ENCODE peak calls at places on chromosomes 11 and 22, in six cellular contexts. W is IMR-90; U is A549; O is GM23338; B is RWPE2; E is CD8-positive, alpha-beta T cell. K is an unnamed sample. For H3K4me1, the result is how much of the 10 kb centered on the place peaks cover.

GRCh38 chr22:46537221-46537945 is at the start of gene CELSR1:
- DNase-seq in B (no peak), O (peak), W (peak), E (no peak), U (peak), K (no peak)

GRCh38 chr22:19941365-19942070 is at the start of the genes COMT and TXNRD2:
- DNase-seq in U (peak), O (peak), E (peak), W (peak), B (peak), K (peak)

GRCh38 chr11:66324626-66325025 is 7.8 kb upstream of the CD248 start:
- DNase-seq in O (no peak), W (no peak), U (no peak), E (no peak), B (no peak), K (no peak)

GRCh38 chr22:40951795-40952602 is 821 bp downstream of the RBX1 start:
- DNase-seq in W (peak), O (peak), E (no peak), U (no peak), B (no peak), K (no peak)

GRCh38 chr22:17093081-17093480 is 8.3 kb downstream of the IL17RA start:
- DNase-seq in W (no peak), B (no peak), U (no peak), O (no peak), E (no peak), K (peak)

GRCh38 chr11:122210378-122210995 is 94.5 kb upstream of the BLID start:
- DNase-seq in O (no peak), E (no peak), B (no peak), U (no peak), W (peak), K (no peak)

GRCh38 chr11:2276999-2277328 is 6.6 kb upstream of the ASCL2 start:
- DNase-seq in E (no peak), B (no peak), O (no peak), W (no peak), U (no peak), K (no peak)

GRCh38 chr11:101296896-101297295 is 167.3 kb upstream of the PGR start:
- DNase-seq in E (no peak), W (no peak), U (no peak), O (no peak), B (no peak), K (no peak)

GRCh38 chr11:65439331-65440181 is 17.0 kb downstream of the NEAT1 start:
- DNase-seq in W (peak), B (no peak), O (no peak), U (peak), E (no peak), K (peak)

GRCh38 chr11:44049832-44050231 is 2.1 kb downstream of the ACCSL start:
- DNase-seq in W (no peak), E (no peak), O (no peak), B (no peak), U (no peak), K (no peak)

GRCh38 chr11:87926250-87926970 is 248.8 kb downstream of the RAB38 start:
- DNase-seq in U (peak), W (peak), O (peak), B (peak), E (no peak), K (no peak)

GRCh38 chr11:28521075-28521474 is 412.9 kb downstream of the METTL15 start:
- DNase-seq in E (no peak), B (no peak), O (no peak), W (peak), U (no peak), K (no peak)

GRCh38 chr22:31972180-31972579 is 27.8 kb downstream of the YWHAH start:
- DNase-seq in O (no peak), U (no peak), W (no peak), B (no peak), E (no peak), K (no peak)

GRCh38 chr22:35498026-35498425 is 42.6 kb upstream of the RASD2 start:
- DNase-seq in W (peak), U (no peak), O (peak), E (no peak), B (no peak), K (no peak)

GRCh38 chr11:120090411-120090810 is 47.5 kb downstream of the TRIM29 start:
- DNase-seq in O (no peak), U (no peak), B (no peak), E (no peak), W (no peak), K (no peak)

GRCh38 chr11:69799582-69799981 is 19.6 kb downstream of the FGF3 start:
- DNase-seq in E (no peak), O (peak), W (peak), U (peak), B (no peak), K (no peak)

GRCh38 chr11:20658135-20658534 is 11.3 kb upstream of the NELL1 start:
- DNase-seq in E (no peak), W (no peak), O (no peak), U (no peak), B (no peak), K (no peak)

GRCh38 chr11:64358907-64359711 is at the start of gene RPS6KA4:
- DNase-seq in E (peak), O (peak), B (peak), W (peak), U (peak), K (peak)

GRCh38 chr11:2818021-2818420 is 67.6 kb downstream of the CDKN1C start:
- DNase-seq in O (no peak), B (no peak), E (no peak), W (no peak), U (no peak), K (no peak)

GRCh38 chr11:105109353-105109752 is 30.2 kb downstream of the CARD18 start:
- DNase-seq in O (no peak), U (no peak), W (no peak), B (no peak), E (no peak), K (no peak)

GRCh38 chr11:16741473-16741872 is 3.0 kb downstream of the C11orf58 start:
- DNase-seq in W (no peak), E (no peak), B (no peak), U (peak), O (peak), K (no peak)

GRCh38 chr11:127018683-127019279 is 18.2 kb upstream of the KIRREL3 start:
- DNase-seq in B (no peak), O (no peak), U (peak), E (no peak), W (no peak), K (no peak)

GRCh38 chr11:111992456-111992855 is 32.8 kb upstream of the DLAT start:
- DNase-seq in O (no peak), U (no peak), B (no peak), E (no peak), W (no peak), K (no peak)

GRCh38 chr11:128965485-128965884 is 22.8 kb upstream of the TP53AIP1 start:
- DNase-seq in E (no peak), W (no peak), U (no peak), O (no peak), B (no peak), K (no peak)

GRCh38 chr11:31529189-31529588 is 19.6 kb downstream of the ELP4 start:
- DNase-seq in B (no peak), W (no peak), E (no peak), O (no peak), U (no peak), K (no peak)

GRCh38 chr22:33640900-33641299 is 279.4 kb downstream of the LARGE1 start:
- DNase-seq in O (peak), E (no peak), B (no peak), W (no peak), U (no peak), K (no peak)

GRCh38 chr11:120212926-120213325 is 2.1 kb downstream of the OAF start:
- DNase-seq in B (no peak), E (no peak), O (no peak), W (no peak), U (no peak), K (no peak)

GRCh38 chr11:12123177-12123576 is 12.8 kb downstream of the MICAL2 start:
- DNase-seq in E (no peak), O (no peak), B (no peak), W (peak), U (no peak), K (no peak)

GRCh38 chr11:3808846-3809623 is 675 bp downstream of the PGAP2 start:
- DNase-seq in O (peak), U (peak), B (no peak), E (no peak), W (peak), K (peak)

GRCh38 chr11:113162590-113162961 is 151.8 kb upstream of the TTC12 start:
- DNase-seq in W (no peak), U (no peak), O (no peak), B (no peak), E (no peak), K (no peak)

GRCh38 chr11:112965601-112966125 is 4.4 kb downstream of the NCAM1 start:
- DNase-seq in U (no peak), E (no peak), W (no peak), B (no peak), O (no peak), K (no peak)

GRCh38 chr22:48824673-48825651 is 1002.7 kb downstream of the BRD1 start:
- DNase-seq in U (no peak), O (no peak), B (no peak), E (no peak), W (no peak), K (peak)

DNA sequence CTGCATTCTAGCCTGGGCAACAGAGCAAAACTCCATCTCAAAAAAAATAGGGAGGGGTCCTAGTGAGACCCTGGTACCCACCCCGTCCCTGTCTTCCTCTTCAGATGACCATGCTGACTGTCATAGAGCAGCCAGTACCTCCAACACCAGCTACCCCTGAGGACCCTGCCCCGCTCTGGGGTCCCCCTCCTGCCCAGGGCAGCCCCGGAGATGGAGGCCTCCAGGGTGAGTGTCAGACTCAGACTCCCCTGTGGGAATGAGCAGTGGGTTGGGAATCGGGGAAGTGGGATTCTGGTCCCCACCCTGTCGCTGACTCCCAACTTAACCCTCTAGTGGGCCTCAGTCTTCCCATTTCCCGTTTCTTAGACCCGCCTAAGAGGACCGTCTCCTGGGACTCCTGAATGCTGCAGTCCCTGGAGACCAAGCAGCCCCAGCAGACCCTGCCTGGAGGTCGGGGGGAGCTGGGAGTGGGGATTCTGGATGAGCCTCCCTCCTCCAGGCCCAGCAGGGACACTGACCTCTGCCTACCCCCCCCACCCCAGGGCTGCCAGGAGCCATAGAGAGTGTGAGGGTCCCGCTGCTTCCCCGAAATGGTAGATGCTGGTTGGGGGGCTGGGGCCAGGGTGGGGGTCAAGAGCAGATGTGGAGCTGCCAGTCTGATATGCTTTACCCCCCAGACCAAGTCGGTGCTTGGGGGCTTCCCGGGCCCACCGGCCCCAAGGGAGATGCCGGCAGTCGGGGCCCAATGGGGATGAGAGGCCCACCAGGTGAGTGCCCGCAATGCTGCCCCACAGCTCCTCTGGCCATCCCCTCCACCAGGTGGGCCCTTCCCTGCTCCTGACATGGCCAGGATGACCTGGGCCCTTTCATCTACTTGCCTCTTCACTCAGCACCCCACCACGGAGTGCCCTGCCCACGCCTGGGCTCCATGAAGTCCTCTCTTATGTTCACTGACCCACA is 25.5 kb downstream of the EMID1 start:
- DNase-seq in E (no peak), W (no peak), B (no peak), O (no peak), U (no peak), K (no peak)
- TF ChIP-seq CTCF in E (no peak), W (no peak), B (no peak), O (no peak), U (no peak), K (no peak)

GRCh38 chr11:103878646-103879045 is 157.8 kb upstream of the DDI1 start:
- DNase-seq in W (no peak), U (no peak), O (no peak), B (no peak), E (no peak), K (no peak)

GRCh38 chr11:103880968-103881367 is 155.5 kb upstream of the DDI1 start:
- DNase-seq in B (no peak), E (no peak), O (no peak), U (no peak), W (no peak), K (no peak)

GRCh38 chr11:103875855-103876510 is 160.5 kb upstream of the DDI1 start:
- DNase-seq in E (no peak), B (no peak), W (no peak), U (no peak), O (no peak), K (no peak)

GRCh38 chr11:103881518-103882070 is 154.8 kb upstream of the DDI1 start:
- DNase-seq in U (no peak), B (no peak), E (no peak), W (no peak), O (no peak), K (no peak)

GRCh38 chr11:103877221-103877620 is 159.2 kb upstream of the DDI1 start:
- DNase-seq in W (peak), U (peak), E (no peak), O (no peak), B (no peak), K (no peak)
- H3K4me1 ChIP-seq in W (under half), U (under half), E (under half), O (under half), B (under half), K (under half)

GRCh38 chr11:13970986-13971385 is 8.5 kb downstream of the SPON1 start:
- DNase-seq in B (no peak), E (no peak), W (no peak), O (peak), U (peak), K (peak)
- TF ChIP-seq CTCF in B (peak), E (no peak), W (peak), O (peak), U (peak), K (no peak)

GRCh38 chr22:43098356-43098755 is 9.2 kb upstream of the TTLL1 start:
- DNase-seq in B (no peak), U (no peak), W (no peak), O (no peak), E (no peak), K (no peak)
- H3K4me1 ChIP-seq in B (under half), U (under half), W (under half), O (under half), E (under half), K (under half)

GRCh38 chr22:38071421-38072321 is 12.3 kb downstream of the SLC16A8 start:
- DNase-seq in E (no peak), O (no peak), W (no peak), U (peak), B (no peak), K (no peak)

GRCh38 chr22:38070250-38070921 is 13.2 kb downstream of the PICK1 start:
- DNase-seq in W (no peak), U (no peak), O (no peak), B (no peak), E (no peak), K (no peak)

GRCh38 chr22:38068641-38069371 is 11.6 kb downstream of the PICK1 start:
- DNase-seq in B (peak), O (no peak), U (no peak), E (no peak), W (no peak), K (no peak)

GRCh38 chr22:38067771-38068360 is 10.7 kb downstream of the PICK1 start:
- DNase-seq in W (no peak), U (no peak), O (no peak), E (no peak), B (peak), K (no peak)

DNA sequence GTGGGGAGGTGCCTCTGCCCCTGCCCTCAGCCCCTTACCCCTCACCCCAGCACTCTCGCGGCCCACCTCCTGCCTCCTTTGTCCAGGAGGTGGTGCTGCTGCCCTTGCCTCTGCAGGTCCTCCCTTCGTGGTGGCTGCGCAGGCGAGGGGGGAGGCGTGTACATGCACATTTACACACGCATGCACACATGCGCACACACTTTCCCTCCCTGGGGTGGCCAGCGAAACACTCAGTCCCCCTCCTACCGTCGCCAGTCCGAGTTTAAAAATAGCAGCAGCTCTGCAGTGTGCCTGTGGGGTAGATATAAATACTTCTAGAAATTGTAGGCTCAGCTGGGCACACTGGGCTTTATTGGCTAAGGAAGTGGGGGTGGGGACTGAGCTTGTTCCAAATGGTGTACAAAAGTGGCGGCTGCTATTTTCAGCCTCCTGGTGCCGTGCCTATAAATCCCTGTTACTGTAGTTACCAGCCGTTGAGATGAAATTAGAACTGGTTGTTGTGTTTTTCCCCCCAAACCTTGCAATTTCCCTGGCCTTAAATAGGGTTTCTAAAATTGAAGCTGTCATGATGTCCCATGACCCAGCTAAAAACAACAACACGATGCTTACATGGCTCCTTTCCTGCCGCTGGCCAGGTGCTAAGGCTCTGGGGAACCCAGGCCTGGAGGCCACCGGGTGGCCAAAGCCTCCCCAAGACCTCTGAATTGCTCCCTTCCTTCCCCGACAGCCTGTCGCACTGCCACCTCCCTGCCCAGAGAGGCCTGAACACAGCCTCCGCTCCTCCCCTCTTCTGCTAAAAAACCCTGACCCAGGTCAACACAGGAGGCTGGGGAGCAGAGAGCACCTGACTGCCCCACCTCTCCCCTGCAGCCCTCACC is 12.4 kb downstream of the PICK1 start:
- DNase-seq in B (no peak), U (peak), O (peak), W (peak), E (no peak), K (no peak)
- TF ChIP-seq CTCF in B (peak), U (peak), O (peak), W (peak), E (no peak), K (peak)

GRCh38 chr11:35167451-35167954 is 28.5 kb downstream of the CD44 start:
- DNase-seq in B (no peak), W (no peak), O (no peak), E (no peak), U (no peak), K (no peak)

GRCh38 chr11:35163707-35164496 is 24.9 kb downstream of the CD44 start:
- DNase-seq in B (no peak), W (peak), O (peak), E (peak), U (no peak), K (peak)

GRCh38 chr11:35166369-35167360 is 27.7 kb downstream of the CD44 start:
- DNase-seq in B (peak), W (peak), O (no peak), E (peak), U (peak), K (peak)

GRCh38 chr11:35163209-35163608 is 24.2 kb downstream of the CD44 start:
- DNase-seq in E (no peak), O (no peak), B (no peak), U (peak), W (no peak), K (no peak)

GRCh38 chr11:35165416-35166368 is 26.7 kb downstream of the CD44 start:
- DNase-seq in W (peak), B (peak), O (no peak), U (peak), E (peak), K (no peak)
- H3K4me1 ChIP-seq in W (half or more), B (half or more), O (under half), U (half or more), E (half or more), K (half or more)

GRCh38 chr11:61553373-61554171 is 27.3 kb downstream of the SYT7 start:
- DNase-seq in O (no peak), U (no peak), W (no peak), E (no peak), B (no peak), K (no peak)
- TF ChIP-seq CTCF in O (no peak), U (no peak), W (no peak), E (no peak), B (no peak), K (no peak)

GRCh38 chr22:50059185-50059880 is 1.2 kb upstream of the TTLL8 start:
- DNase-seq in W (peak), B (peak), U (peak), O (peak), E (no peak), K (no peak)

GRCh38 chr22:50058338-50059184 is 463 bp upstream of the TTLL8 start:
- DNase-seq in W (no peak), O (no peak), E (no peak), U (no peak), B (no peak), K (no peak)

GRCh38 chr22:50057868-50058311 is at the start of gene TTLL8:
- DNase-seq in W (no peak), U (no peak), B (no peak), O (peak), E (no peak), K (no peak)

GRCh38 chr22:50056214-50056972 is 1.7 kb downstream of the TTLL8 start:
- DNase-seq in E (no peak), U (no peak), W (no peak), B (no peak), O (peak), K (no peak)

DNA sequence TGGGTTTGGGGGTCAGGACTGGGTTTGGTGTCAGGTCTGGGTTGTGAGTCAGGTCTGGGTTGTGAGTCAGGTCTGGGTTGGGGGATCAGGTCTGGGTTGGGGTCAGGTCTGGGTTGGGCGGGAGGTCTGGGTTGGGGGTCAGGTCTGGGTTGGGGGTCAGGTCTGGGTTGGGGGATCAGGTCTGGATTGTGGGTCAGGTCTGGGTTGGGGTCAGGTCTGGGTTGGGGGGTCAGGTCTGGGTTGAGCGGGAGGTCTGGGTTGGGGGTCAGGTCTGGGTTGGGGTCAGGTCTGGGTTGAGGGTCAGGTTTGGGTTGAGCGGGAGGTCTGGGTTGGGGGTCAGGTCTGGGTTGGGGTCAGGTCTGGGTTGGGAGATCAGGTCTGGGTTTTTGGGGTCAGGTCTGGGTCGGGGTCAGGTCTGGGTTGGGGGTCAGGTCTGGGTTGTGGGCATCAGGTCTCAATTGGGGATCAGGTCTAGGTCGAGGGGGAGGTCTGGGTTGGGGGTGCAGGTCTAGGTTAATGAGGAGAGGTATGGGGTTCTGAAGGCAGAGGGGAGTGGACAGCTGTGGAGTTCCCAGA is 718 bp downstream of the TTLL8 start:
- DNase-seq in O (no peak), E (no peak), U (no peak), W (peak), B (no peak), K (no peak)
- H3K4me1 ChIP-seq in O (under half), E (under half), U (under half), W (under half), B (under half), K (under half)